ENCODE peak calls at places on chromosomes 7 and 10, in nine cellular contexts. Z, H, F, K, C, O, E, N and T are unnamed samples.

GRCh38 chr7:75657866-75658265 is 80.9 kb downstream of the HIP1 start:
- DNase-seq in H (no peak), F (no peak), E (no peak), C (no peak), O (no peak), Z (no peak), N (no peak), K (no peak), T (no peak)

GRCh38 chr10:43224321-43224720 is 42.5 kb downstream of the RASGEF1A start:
- DNase-seq in E (no peak), N (no peak), H (no peak), K (no peak), Z (no peak), O (no peak), C (no peak), F (no peak), T (no peak)

GRCh38 chr10:60606343-60607080 is 171.8 kb upstream of the CDK1 start:
- DNase-seq in K (peak), C (peak), N (no peak), Z (no peak), F (no peak), H (no peak), O (no peak), E (peak), T (peak)

GRCh38 chr10:126421745-126422144 is 33.5 kb upstream of the ADAM12 start:
- DNase-seq in Z (no peak), F (no peak), H (no peak), C (no peak), N (peak), O (peak), E (peak), K (peak), T (peak)

GRCh38 chr7:81013036-81013435 is 94.2 kb upstream of the SEMA3C start:
- DNase-seq in K (peak), E (peak), O (no peak), N (no peak), F (no peak), Z (no peak), C (no peak), H (no peak), T (peak)

GRCh38 chr7:76364198-76364584 is 5.4 kb upstream of the YWHAG start:
- DNase-seq in E (peak), N (peak), H (no peak), K (peak), O (peak), Z (no peak), F (peak), C (peak), T (peak)

GRCh38 chr10:63003816-63004453 is 129.2 kb upstream of the NRBF2 start:
- DNase-seq in K (no peak), E (no peak), Z (no peak), C (no peak), O (no peak), N (no peak), H (no peak), F (no peak), T (no peak)

GRCh38 chr10:822661-823367 is 108.7 kb downstream of the LARP4B start:
- DNase-seq in K (no peak), O (no peak), C (no peak), Z (no peak), E (no peak), H (no peak), N (no peak), F (no peak), T (no peak)

GRCh38 chr7:150368098-150368883 is at the start of gene REPIN1:
- DNase-seq in Z (peak), N (peak), E (peak), O (peak), F (peak), K (peak), C (peak), H (peak), T (no peak)

GRCh38 chr10:124745678-124746077 is 1.5 kb upstream of the FAM53B start:
- DNase-seq in O (no peak), H (no peak), Z (peak), C (peak), E (no peak), N (no peak), K (peak), F (peak), T (peak)

GRCh38 chr7:152054377-152055230 is 29.1 kb downstream of the GALNT11 start:
- DNase-seq in O (peak), F (no peak), C (no peak), H (no peak), N (peak), Z (peak), E (peak), K (peak), T (peak)

GRCh38 chr7:25949672-25950487 is 202.1 kb upstream of the NFE2L3 start:
- DNase-seq in Z (peak), O (no peak), N (no peak), K (no peak), F (peak), H (no peak), E (no peak), C (no peak), T (no peak)

GRCh38 chr7:64885520-64886240 is 17.4 kb upstream of the ZNF273 start:
- DNase-seq in K (no peak), O (no peak), Z (no peak), C (no peak), E (no peak), H (no peak), F (peak), N (no peak), T (no peak)

GRCh38 chr7:116407165-116407564 is 92.4 kb upstream of the CAV2 start:
- DNase-seq in F (no peak), E (no peak), H (no peak), Z (no peak), K (peak), N (no peak), O (no peak), C (no peak), T (no peak)

GRCh38 chr10:7605565-7606295 is 61.0 kb downstream of the ITIH5 start:
- DNase-seq in C (no peak), E (no peak), F (no peak), Z (no peak), H (no peak), N (no peak), O (no peak), K (peak), T (no peak)

GRCh38 chr10:73956476-73957338 is 41.2 kb upstream of the VCL start:
- DNase-seq in F (peak), O (no peak), H (no peak), Z (no peak), C (peak), K (peak), N (no peak), E (peak), T (no peak)

GRCh38 chr10:123595661-123596060 is 70.5 kb upstream of the GPR26 start:
- DNase-seq in H (no peak), K (no peak), Z (no peak), E (no peak), C (no peak), O (no peak), N (no peak), F (no peak), T (no peak)

GRCh38 chr10:98295401-98295811 is 27.4 kb upstream of the LOXL4 start:
- DNase-seq in F (no peak), H (no peak), E (no peak), Z (no peak), O (no peak), N (no peak), K (no peak), C (no peak), T (no peak)

GRCh38 chr10:93573051-93573909 is 6.8 kb downstream of the FFAR4 start:
- DNase-seq in Z (no peak), O (peak), K (no peak), N (peak), E (no peak), H (no peak), C (no peak), F (no peak), T (peak)

GRCh38 chr10:3002304-3002703 is 65.0 kb upstream of the PFKP start:
- DNase-seq in E (no peak), K (no peak), Z (no peak), C (no peak), H (no peak), O (no peak), N (no peak), F (no peak), T (no peak)

GRCh38 chr10:45008524-45009161 is 7.9 kb downstream of the ZNF22 start:
- DNase-seq in Z (peak), C (peak), H (no peak), O (no peak), K (peak), F (peak), E (peak), N (peak), T (peak)

GRCh38 chr10:17003151-17003550 is 126.5 kb downstream of the CUBN start:
- DNase-seq in Z (no peak), N (no peak), O (no peak), K (peak), F (no peak), C (peak), H (no peak), E (peak), T (peak)

GRCh38 chr7:148700693-148701092 is 2.0 kb downstream of the CUL1 start:
- DNase-seq in C (peak), N (peak), E (peak), Z (no peak), H (no peak), K (peak), O (no peak), F (peak), T (peak)

GRCh38 chr10:44177610-44178009 is 207.3 kb downstream of the CXCL12 start:
- DNase-seq in C (no peak), H (no peak), E (no peak), F (no peak), O (no peak), Z (no peak), K (no peak), N (no peak), T (no peak)

GRCh38 chr7:73633844-73634243 is 9.5 kb upstream of the MLXIPL start:
- DNase-seq in F (no peak), E (no peak), O (no peak), C (no peak), H (no peak), N (no peak), Z (no peak), K (no peak), T (no peak)

GRCh38 chr7:31633894-31634494 is 53.0 kb upstream of the PPP1R17 start:
- DNase-seq in F (peak), E (peak), K (peak), Z (peak), C (peak), O (peak), H (no peak), N (peak), T (peak)

DNA sequence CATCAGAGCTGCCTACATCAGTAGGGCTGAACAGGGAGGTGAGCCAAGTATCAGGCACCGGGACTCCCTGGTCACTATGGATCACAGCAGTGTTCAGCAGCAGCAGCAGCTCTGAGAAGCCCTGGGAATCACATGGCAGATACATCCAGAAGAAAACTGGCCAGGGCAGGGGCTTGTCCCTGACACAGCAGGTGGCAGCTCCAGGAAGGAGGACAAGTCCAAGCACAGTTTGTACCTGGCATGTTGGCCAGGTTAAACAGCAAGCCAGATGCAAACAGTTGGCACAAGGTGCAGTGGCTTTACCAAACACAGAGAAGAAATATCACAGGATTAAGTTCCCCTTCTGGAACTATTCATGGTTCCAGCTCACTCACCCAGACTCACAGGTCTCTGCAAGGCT is 139.4 kb downstream of the KCNMA1 start:
- DNase-seq in O (no peak), K (no peak), H (no peak), Z (no peak), N (no peak), C (no peak), F (no peak), E (no peak), T (no peak)
- H3K27ac ChIP-seq in O (peak), K (no peak), H (no peak), Z (no peak), N (no peak), C (no peak), F (no peak), E (no peak), T (no peak)

GRCh38 chr10:29389493-29389892 is 100.6 kb downstream of the LYZL1 start:
- DNase-seq in H (no peak), N (no peak), K (no peak), C (no peak), O (no peak), F (no peak), E (no peak), Z (no peak), T (no peak)

GRCh38 chr10:29389935-29390334 is 101.1 kb downstream of the LYZL1 start:
- DNase-seq in C (no peak), O (no peak), H (no peak), N (no peak), F (no peak), Z (peak), E (no peak), K (peak), T (no peak)

GRCh38 chr10:29387269-29387668 is 98.4 kb downstream of the LYZL1 start:
- DNase-seq in Z (no peak), N (no peak), E (no peak), C (no peak), H (no peak), O (no peak), F (no peak), K (no peak), T (no peak)

GRCh38 chr10:29381230-29381563 is 92.3 kb downstream of the LYZL1 start:
- DNase-seq in O (no peak), F (no peak), Z (no peak), H (no peak), C (no peak), K (no peak), E (peak), N (no peak), T (no peak)

DNA sequence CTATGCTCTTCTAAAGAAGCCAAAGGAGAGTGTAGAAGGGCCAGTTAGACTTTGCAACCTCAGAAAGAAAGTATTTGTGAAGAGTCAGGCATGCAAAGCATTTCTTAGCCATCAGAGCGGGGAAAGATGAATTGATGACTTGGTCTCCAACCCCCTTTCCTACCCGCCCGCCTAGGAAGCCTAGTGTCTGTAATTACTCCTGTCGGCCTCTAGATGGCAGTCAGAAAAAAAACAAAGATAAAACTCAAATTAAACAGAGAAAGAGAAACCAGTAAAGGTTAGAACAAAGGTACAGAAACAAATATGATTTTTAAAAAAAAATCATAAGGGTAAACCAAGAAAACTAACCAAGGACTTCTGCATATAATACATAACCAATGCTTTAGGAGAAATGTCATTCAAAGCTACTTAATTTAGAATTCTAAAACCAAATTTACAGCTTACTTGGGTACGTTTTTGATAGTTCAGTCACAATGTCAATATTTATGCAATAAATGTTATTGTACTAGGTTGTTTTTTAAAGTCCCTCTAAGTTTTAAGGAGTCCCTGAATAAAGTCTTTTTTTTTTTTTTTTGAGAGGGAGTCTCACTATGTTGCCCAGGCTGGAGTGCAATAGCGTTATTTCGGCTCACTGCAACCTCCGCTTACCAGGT is 97.6 kb downstream of the LYZL1 start:
- DNase-seq in C (peak), O (no peak), E (peak), K (peak), N (no peak), Z (peak), F (no peak), H (no peak), T (no peak)
- TF ChIP-seq CTCF in C (peak), O (peak), E (peak), K (peak), N (peak), Z (peak), F (peak), H (peak), T (peak)

GRCh38 chr10:31618541-31619291 is 299.7 kb downstream of the ZEB1 start:
- DNase-seq in O (peak), C (no peak), Z (no peak), K (peak), N (peak), H (no peak), E (peak), F (no peak), T (no peak)
- H3K27ac ChIP-seq in O (peak), C (no peak), Z (no peak), K (no peak), N (peak), H (no peak), E (no peak), F (no peak), T (no peak)

GRCh38 chr7:91852263-91852741 is 28.2 kb downstream of the MTERF1 start:
- DNase-seq in Z (peak), N (no peak), C (peak), O (no peak), E (no peak), K (peak), H (no peak), F (no peak), T (peak)
- TF ChIP-seq CTCF in Z (peak), N (no peak), C (no peak), O (no peak), E (peak), K (peak), H (no peak), F (no peak), T (peak)

GRCh38 chr7:36130236-36130945 is 22.7 kb upstream of the EEPD1 start:
- DNase-seq in C (no peak), E (no peak), Z (no peak), H (no peak), K (no peak), N (no peak), O (no peak), F (no peak), T (no peak)

GRCh38 chr7:36129048-36129534 is 24.0 kb upstream of the EEPD1 start:
- DNase-seq in F (peak), Z (peak), C (no peak), O (peak), K (peak), E (peak), N (peak), H (no peak), T (no peak)

GRCh38 chr7:36131026-36131425 is 22.0 kb upstream of the EEPD1 start:
- DNase-seq in K (peak), F (no peak), Z (no peak), H (no peak), O (no peak), N (peak), E (no peak), C (no peak), T (no peak)

GRCh38 chr7:36127075-36127740 is 25.8 kb upstream of the EEPD1 start:
- DNase-seq in Z (no peak), K (peak), H (no peak), C (no peak), O (no peak), N (no peak), F (no peak), E (no peak), T (no peak)

DNA sequence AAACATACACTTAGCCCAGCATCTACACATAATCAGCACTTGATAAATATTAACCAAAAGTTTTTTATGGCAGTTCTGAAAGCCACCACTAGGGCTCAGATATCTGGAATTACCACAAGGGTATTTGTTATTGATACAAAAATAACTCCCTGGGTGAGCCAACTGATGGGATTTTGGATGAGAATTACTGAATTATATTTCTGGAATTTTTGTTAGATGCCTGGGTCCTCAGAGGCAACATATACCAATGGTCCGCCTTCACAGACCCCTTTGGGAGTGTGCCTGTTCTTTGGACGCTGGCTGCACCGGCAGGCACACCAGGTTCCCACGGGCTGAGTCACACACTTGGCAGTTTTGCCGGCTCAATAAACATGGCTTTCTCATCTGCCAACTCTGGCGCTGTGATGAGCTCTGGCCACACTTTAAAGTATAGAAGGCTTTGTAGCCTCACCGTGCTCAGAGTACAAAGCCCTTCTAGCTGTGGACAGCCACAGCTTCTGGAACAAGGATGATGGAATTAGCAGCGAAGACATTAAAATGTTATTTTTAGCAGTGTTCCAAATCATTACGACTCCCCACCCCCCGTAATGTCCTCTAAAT is 24.5 kb upstream of the EEPD1 start:
- DNase-seq in C (peak), K (peak), E (peak), N (peak), F (peak), H (peak), Z (peak), O (peak), T (peak)
- H3K27ac ChIP-seq in C (no peak), K (peak), E (peak), N (peak), F (peak), H (peak), Z (no peak), O (peak), T (no peak)

GRCh38 chr7:122887848-122888247 is 1.6 kb upstream of the CADPS2 start:
- DNase-seq in Z (no peak), N (no peak), F (no peak), C (no peak), E (no peak), H (no peak), O (no peak), K (no peak), T (no peak)

GRCh38 chr7:122887198-122887597 is 938 bp upstream of the CADPS2 start:
- DNase-seq in N (peak), F (peak), H (peak), Z (peak), C (peak), O (peak), E (peak), K (peak), T (no peak)

GRCh38 chr7:122885583-122886356 is 490 bp downstream of the CADPS2 start:
- DNase-seq in E (peak), K (no peak), F (peak), N (peak), O (peak), C (peak), H (no peak), Z (peak), T (peak)

GRCh38 chr7:122884186-122884585 is 2.1 kb downstream of the CADPS2 start:
- DNase-seq in E (no peak), Z (no peak), H (no peak), C (no peak), O (no peak), N (no peak), F (no peak), K (no peak), T (no peak)

DNA sequence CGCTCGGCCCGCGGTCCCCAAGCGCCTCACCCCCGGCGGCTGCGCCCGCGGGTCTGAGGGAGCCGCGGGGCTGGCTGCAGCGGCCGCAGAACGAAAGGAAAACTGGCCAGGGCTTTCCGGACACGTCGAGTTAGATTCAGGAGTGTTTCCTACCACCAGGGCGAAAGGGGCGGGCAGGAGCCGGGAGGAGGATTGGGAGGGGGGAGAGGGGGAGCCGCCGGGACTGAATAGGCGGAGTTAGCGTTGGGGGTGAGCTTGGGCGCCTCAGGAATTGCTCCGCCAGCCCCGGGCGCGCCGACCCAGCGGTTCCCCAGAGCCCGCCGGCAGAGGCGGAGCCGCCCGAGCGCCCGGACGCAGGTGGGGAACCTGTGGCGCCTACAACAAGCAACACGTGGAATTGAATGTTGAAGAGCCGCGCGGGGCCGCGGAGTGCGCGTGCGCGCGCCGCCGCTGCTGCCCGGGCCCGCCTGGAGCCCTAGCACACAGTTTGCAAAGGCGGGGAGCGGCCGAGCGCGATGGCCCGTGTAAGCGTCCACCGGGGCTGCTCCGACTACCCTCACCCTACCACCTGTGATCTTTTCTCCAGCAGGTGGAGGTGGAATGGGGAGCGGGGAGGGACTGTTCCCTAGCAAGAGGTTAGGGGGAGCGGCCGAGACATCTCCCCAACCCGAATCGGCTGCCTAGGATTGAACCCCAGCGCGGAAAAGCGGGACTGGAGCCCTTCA is at the start of gene CADPS2:
- DNase-seq in H (peak), E (peak), Z (peak), N (peak), C (peak), O (peak), F (peak), K (peak), T (peak)
- TF ChIP-seq CTCF in H (peak), E (no peak), Z (no peak), N (peak), C (peak), O (peak), F (no peak), K (peak), T (no peak)

GRCh38 chr7:128031901-128032604 is 816 bp upstream of the LRRC4 start:
- DNase-seq in K (peak), O (no peak), E (peak), N (peak), C (peak), Z (no peak), F (no peak), H (no peak), T (peak)
- H3K27ac ChIP-seq in K (no peak), O (no peak), E (peak), N (peak), C (no peak), Z (no peak), F (no peak), H (no peak), T (no peak)